ENCODE peak calls at places on chromosomes 12 and 14, in nine cellular contexts. W is H9, C is neural progenitor cell, E is endothelial cell of umbilical vein, I is IMR-90, M is fibroblast of lung, Q is GM23248, N is Karpas-422, B is K562. O is an unnamed sample. For H4K20me1 and H3K4me1, the result is how much of the 10 kb centered on the place peaks cover.

GRCh38 chr12:28780096-28780495 is 369.0 kb upstream of the FAR2 start:
- DNase-seq in Q (peak), I (peak), W (no peak), C (no peak), B (no peak), N (no peak), E (peak), M (peak), O (peak)

GRCh38 chr12:46459111-46459510 is 86.5 kb upstream of the SLC38A2 start:
- DNase-seq in M (peak), W (no peak), I (peak), N (no peak), B (no peak), Q (peak), C (no peak), E (peak), O (peak)

GRCh38 chr12:118219106-118219505 is 83.2 kb downstream of the PEBP1 start:
- DNase-seq in N (no peak), B (no peak), M (no peak), I (no peak), W (no peak), E (no peak), Q (no peak), C (no peak), O (no peak)

GRCh38 chr14:66039495-66039894 is 446.7 kb upstream of the CCDC196 start:
- DNase-seq in W (no peak), C (no peak), E (no peak), I (no peak), Q (no peak), N (no peak), M (no peak), B (no peak), O (no peak)

GRCh38 chr14:94921870-94922585 is 152.1 kb upstream of the GSC start:
- DNase-seq in M (no peak), I (no peak), E (no peak), Q (peak), B (no peak), W (no peak), N (no peak), C (no peak), O (no peak)

GRCh38 chr12:50708619-50709018 is 55.3 kb upstream of the ATF1 start:
- DNase-seq in E (no peak), Q (peak), I (no peak), M (no peak), N (no peak), C (no peak), W (no peak), B (no peak), O (no peak)

GRCh38 chr14:50677527-50678063 is 9.5 kb upstream of the SAV1 start:
- DNase-seq in W (no peak), E (peak), Q (peak), M (peak), C (no peak), N (no peak), I (peak), B (no peak), O (peak)

GRCh38 chr14:59630281-59630963 is 53.8 kb upstream of the CCDC175 start:
- DNase-seq in W (peak), E (no peak), M (peak), Q (peak), I (no peak), C (peak), N (no peak), B (no peak), O (peak)

GRCh38 chr12:112868459-112869041 is 38.2 kb upstream of the OAS1 start:
- DNase-seq in W (peak), C (peak), B (no peak), E (no peak), Q (no peak), M (no peak), I (no peak), N (peak), O (peak)

GRCh38 chr12:77122236-77122635 is 56.9 kb upstream of the E2F7 start:
- DNase-seq in W (no peak), Q (peak), B (no peak), M (peak), N (no peak), E (peak), C (no peak), I (peak), O (peak)

GRCh38 chr12:6867407-6868210 is at the start of gene TPI1:
- DNase-seq in C (peak), M (peak), B (peak), W (peak), I (peak), E (peak), Q (peak), N (peak), O (peak)

GRCh38 chr12:6869049-6870021 is 2.0 kb downstream of the TPI1 start:
- DNase-seq in E (peak), B (peak), C (peak), Q (peak), I (peak), W (peak), N (peak), M (peak), O (peak)

GRCh38 chr12:6866920-6867406 is 368 bp upstream of the TPI1 start:
- DNase-seq in I (no peak), B (no peak), C (no peak), E (no peak), Q (peak), N (no peak), W (no peak), M (no peak), O (no peak)

GRCh38 chr12:6866163-6866919 is 990 bp upstream of the TPI1 start:
- DNase-seq in M (no peak), C (peak), N (no peak), W (peak), E (no peak), I (no peak), Q (no peak), B (peak), O (no peak)

GRCh38 chr12:6868211-6869048 is 1.1 kb downstream of the TPI1 start:
- DNase-seq in Q (peak), C (peak), B (no peak), M (no peak), W (no peak), N (peak), E (no peak), I (peak), O (no peak)
- H4K20me1 ChIP-seq in Q (under half), C (half or more), B (under half), M (under half), W (under half), N (under half), E (under half), I (half or more), O (under half)

GRCh38 chr12:108599541-108599940 is 1.7 kb upstream of the TMEM119 start:
- DNase-seq in E (no peak), I (no peak), Q (no peak), W (no peak), N (no peak), C (no peak), B (no peak), M (no peak), O (no peak)

GRCh38 chr12:108598553-108599250 is 818 bp upstream of the TMEM119 start:
- DNase-seq in I (no peak), B (no peak), W (no peak), M (no peak), N (no peak), C (no peak), Q (no peak), E (no peak), O (no peak)

GRCh38 chr12:108600702-108601007 is 2.8 kb upstream of the TMEM119 start:
- DNase-seq in W (no peak), B (no peak), I (no peak), M (no peak), E (no peak), C (no peak), N (no peak), Q (no peak), O (no peak)

GRCh38 chr12:108602209-108602705 is 4.4 kb upstream of the TMEM119 start:
- DNase-seq in I (no peak), B (no peak), N (no peak), E (no peak), C (no peak), W (no peak), Q (no peak), M (no peak), O (no peak)

DNA sequence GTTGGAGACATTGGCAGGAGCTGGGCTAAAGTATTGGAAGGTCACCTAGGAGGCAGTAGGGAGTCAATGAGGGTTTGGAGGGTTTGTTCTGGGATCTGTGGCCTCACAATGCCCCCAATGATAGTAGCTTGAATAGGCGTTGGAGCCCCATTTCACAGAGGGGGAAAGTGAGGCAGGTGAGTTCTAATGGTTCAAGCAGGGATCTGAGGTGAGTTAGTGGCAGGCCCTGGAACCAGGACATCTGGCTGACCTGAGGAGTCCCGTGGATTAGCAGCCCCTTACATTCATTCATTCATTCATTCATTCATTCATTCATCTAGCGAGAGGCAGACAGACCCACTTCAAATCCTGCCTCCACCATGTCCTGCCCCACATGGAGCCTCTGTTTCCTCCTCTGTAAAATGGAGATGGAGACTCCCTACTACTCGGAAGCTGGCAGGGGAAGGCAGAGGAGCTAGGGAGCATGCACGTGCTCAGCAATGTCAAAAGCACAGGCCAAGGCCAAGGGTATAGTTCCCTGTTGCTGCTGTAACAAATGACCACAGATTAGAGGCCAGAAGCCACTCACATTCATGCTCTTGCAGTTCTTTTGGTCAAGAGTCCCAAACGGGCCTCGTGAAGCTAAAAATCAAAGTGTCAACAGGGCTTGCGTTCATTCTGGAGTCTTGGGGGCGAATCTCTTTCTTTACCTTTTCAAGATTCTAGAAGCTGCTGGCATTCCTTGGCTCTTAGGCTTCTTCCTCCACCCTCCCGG is 2.2 kb upstream of the TMEM119 start:
- DNase-seq in E (no peak), C (no peak), W (no peak), N (no peak), Q (no peak), I (no peak), M (no peak), B (no peak), O (no peak)
- H3K4me1 ChIP-seq in E (under half), C (under half), W (under half), N (under half), Q (under half), I (under half), M (under half), B (under half), O (under half)

GRCh38 chr12:117064596-117064995 is 34.6 kb downstream of the TESC start:
- DNase-seq in I (no peak), W (no peak), C (no peak), N (no peak), M (no peak), B (no peak), Q (no peak), E (no peak), O (no peak)

GRCh38 chr12:117067638-117068037 is 31.6 kb downstream of the TESC start:
- DNase-seq in W (no peak), N (no peak), C (no peak), I (no peak), E (no peak), Q (no peak), B (no peak), M (no peak), O (no peak)

GRCh38 chr12:117069126-117069788 is 30.0 kb downstream of the TESC start:
- DNase-seq in Q (no peak), W (no peak), I (no peak), E (no peak), B (no peak), N (no peak), M (no peak), C (no peak), O (no peak)

GRCh38 chr12:117068492-117068891 is 30.7 kb downstream of the TESC start:
- DNase-seq in M (no peak), N (no peak), I (no peak), E (no peak), Q (no peak), W (no peak), C (no peak), B (no peak), O (no peak)

DNA sequence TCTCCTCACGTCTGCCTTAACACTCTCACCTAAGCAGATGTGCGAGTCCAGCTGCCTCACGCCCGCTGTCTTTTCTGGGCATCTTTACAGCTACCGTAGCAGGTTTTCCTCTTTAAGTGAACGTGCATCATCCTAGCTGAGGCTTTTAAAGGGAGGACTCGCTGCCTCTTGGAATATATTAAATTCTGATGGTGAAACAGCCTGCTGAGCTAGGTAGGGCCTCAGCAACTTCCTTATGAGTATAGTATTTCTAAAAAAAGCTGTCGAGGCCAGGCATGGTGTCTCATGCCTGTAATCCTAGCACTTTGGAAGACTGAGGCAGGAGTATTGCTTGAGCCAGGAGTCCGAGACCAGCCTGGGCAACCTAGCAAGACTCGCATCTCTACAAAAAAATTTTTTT is 32.2 kb downstream of the TESC start:
- DNase-seq in Q (no peak), W (no peak), E (no peak), I (no peak), M (no peak), N (no peak), C (no peak), B (no peak), O (no peak)
- H3K27ac ChIP-seq in Q (no peak), W (no peak), E (no peak), I (no peak), M (no peak), N (no peak), C (no peak), B (no peak), O (no peak)

GRCh38 chr14:74890262-74890661 is 8.5 kb downstream of the DLST start:
- DNase-seq in N (no peak), M (no peak), B (no peak), I (no peak), W (no peak), E (no peak), C (no peak), Q (no peak), O (no peak)

GRCh38 chr14:74892745-74893144 is 11.0 kb downstream of the DLST start:
- DNase-seq in N (no peak), M (no peak), W (no peak), B (no peak), Q (no peak), E (no peak), I (no peak), C (no peak), O (no peak)

GRCh38 chr14:74896400-74896799 is 14.7 kb downstream of the DLST start:
- DNase-seq in I (no peak), M (no peak), Q (no peak), W (no peak), E (no peak), C (no peak), B (no peak), N (no peak), O (no peak)

GRCh38 chr14:74891870-74892269 is 10.2 kb downstream of the DLST start:
- DNase-seq in W (no peak), I (peak), E (no peak), C (no peak), B (no peak), M (peak), N (no peak), Q (peak), O (no peak)

DNA sequence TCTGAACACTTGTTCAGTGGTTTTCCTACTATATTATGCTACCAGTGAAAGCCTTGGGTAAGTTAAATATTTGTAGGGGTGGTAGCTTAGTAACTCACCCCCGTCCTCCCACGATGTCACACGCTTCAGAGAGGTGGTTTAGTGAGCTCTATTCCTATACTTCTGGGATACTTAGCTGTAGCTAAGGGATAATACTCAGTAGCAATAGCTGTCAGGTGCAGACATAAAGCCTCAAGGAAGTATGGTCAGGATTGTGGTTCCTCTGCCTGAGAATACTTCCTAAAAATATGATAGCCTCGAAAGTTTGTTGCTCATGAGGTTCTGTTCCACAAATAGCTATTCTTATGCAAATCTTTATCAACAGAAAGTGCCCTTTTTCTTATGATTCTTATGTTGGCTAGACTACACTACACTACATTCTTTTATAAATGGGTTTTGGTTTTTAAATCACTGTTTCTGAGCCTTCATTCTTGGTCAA is 11.9 kb downstream of the DLST start:
- DNase-seq in E (no peak), Q (no peak), I (no peak), W (no peak), N (no peak), M (no peak), B (no peak), C (no peak), O (no peak)
- H4K20me1 ChIP-seq in E (under half), Q (under half), I (under half), W (under half), N (under half), M (under half), B (under half), C (under half), O (under half)

O was measured in mammary epithelial cell.